ENCODE peak calls at places on chromosomes 11 and 22, in six cellular contexts. E is colonic mucosa, K is T-helper 9 cell, Q is osteocyte, R is iPS-NIHi11, Z is HTR-8/SVneo. L is an unnamed sample.
A peak's percentile ranks its signal among the peaks of the same experiment; 100 is the strongest.

GRCh38 chr11:129280027-129280811 is 88.1 kb upstream of the ARHGAP32 start:
- DNase-seq in K (no peak), Z (no peak), E (no peak), R (no peak), Q (no peak), L (no peak)

GRCh38 chr11:126598344-126599092 is 243.0 kb downstream of the ST3GAL4 start:
- DNase-seq in R (no peak), Q (no peak), K (no peak), Z (no peak), E (no peak), L (no peak)

GRCh38 chr22:29150701-29151100 is 55.0 kb upstream of the EMID1 start:
- DNase-seq in Z (no peak), E (no peak), K (no peak), Q (no peak), R (no peak), L (no peak)

GRCh38 chr11:94193288-94193687 is 64.6 kb downstream of the PANX1 start:
- DNase-seq in E (no peak), Z (no peak), K (no peak), R (no peak), Q (no peak), L (no peak)

GRCh38 chr11:10898763-10899541 is 41.1 kb upstream of the ZBED5 start:
- DNase-seq in E (no peak), R (no peak), K (no peak), Z (no peak), Q (no peak), L (no peak)

GRCh38 chr11:12725863-12726666 is 51.8 kb downstream of the TEAD1 start:
- DNase-seq in K (no peak), E (no peak), Q (peak; percentile 36), Z (no peak), R (no peak), L (no peak)

GRCh38 chr11:37504066-37504611 is 906.1 kb upstream of the RAG2 start:
- DNase-seq in R (no peak), Q (no peak), Z (peak; percentile 48), E (no peak), K (no peak), L (no peak)

GRCh38 chr22:38872831-38873248 is 824 bp upstream of the CBX6 start:
- DNase-seq in R (peak; percentile 78), E (peak; percentile 49), Q (peak; percentile 86), Z (no peak), K (no peak), L (peak; percentile 66)

GRCh38 chr11:73140213-73141030 is 1.7 kb downstream of the FCHSD2 start:
- DNase-seq in Q (peak; percentile 84), E (peak; percentile 41), R (peak; percentile 42), K (no peak), Z (peak; percentile 46), L (peak; percentile 34)

L was measured in body of pancreas.